ENCODE peak calls at places on chromosomes 13 and 19, in ten cellular contexts. C is Peyer's patch, B is ovary, F is body of pancreas, A is tibial nerve, L is prostate gland, T is stomach, N is spleen, D is heart left ventricle, X is breast epithelium. J is an unnamed sample.

GRCh38 chr13:92097337-92097903 is 699.0 kb downstream of the GPC5 start:
- DNase-seq in N (no peak), X (no peak), T (no peak), F (no peak), C (no peak), D (no peak), L (no peak), A (no peak), B (no peak), J (no peak)

GRCh38 chr13:34308725-34309124 is 490.8 kb downstream of the RFC3 start:
- DNase-seq in D (no peak), X (no peak), A (no peak), L (no peak), F (no peak), B (no peak), C (no peak), T (no peak), N (no peak), J (no peak)

GRCh38 chr13:50353651-50354415 is 338.6 kb downstream of the KCNRG start:
- DNase-seq in A (no peak), B (no peak), F (no peak), X (no peak), T (no peak), N (no peak), C (no peak), D (no peak), L (no peak), J (no peak)

GRCh38 chr13:93244141-93244917 is 17.7 kb downstream of the GPC6 start:
- DNase-seq in B (no peak), X (no peak), C (no peak), D (no peak), L (no peak), A (no peak), N (no peak), T (no peak), F (no peak), J (no peak)

GRCh38 chr13:76330756-76331155 is 555.4 kb downstream of the KCTD12 start:
- DNase-seq in B (no peak), N (no peak), D (no peak), X (no peak), F (no peak), C (no peak), A (no peak), L (no peak), T (no peak), J (no peak)

GRCh38 chr13:44853641-44854040 is 135.6 kb downstream of the NUFIP1 start:
- DNase-seq in F (peak), B (no peak), L (peak), X (no peak), C (no peak), N (no peak), D (no peak), A (no peak), T (peak), J (peak)

GRCh38 chr19:13102666-13103584 is at the start of gene LYL1:
- DNase-seq in A (no peak), D (peak), F (peak), N (peak), T (peak), B (peak), C (peak), L (no peak), X (no peak), J (peak)

GRCh38 chr13:40254394-40254793 is 412.0 kb downstream of the FOXO1 start:
- DNase-seq in B (no peak), A (no peak), D (no peak), N (no peak), X (no peak), C (no peak), F (no peak), T (no peak), L (no peak), J (no peak)

GRCh38 chr13:41939403-41939802 is 21.5 kb downstream of the VWA8 start:
- DNase-seq in A (no peak), N (no peak), F (no peak), C (no peak), B (no peak), D (no peak), X (no peak), T (no peak), L (no peak), J (no peak)

GRCh38 chr13:37863708-37864107 is 5.9 kb downstream of the TRPC4 start:
- DNase-seq in B (no peak), L (no peak), F (no peak), D (no peak), A (no peak), X (no peak), T (no peak), N (no peak), C (no peak), J (no peak)

GRCh38 chr19:1276620-1277007 is 1.3 kb downstream of the FAM174C start:
- DNase-seq in C (peak), B (peak), D (no peak), T (no peak), F (no peak), A (no peak), L (peak), X (no peak), N (peak), J (peak)

GRCh38 chr19:5093297-5093858 is 124.5 kb downstream of the KDM4B start:
- DNase-seq in N (no peak), C (no peak), F (peak), A (no peak), D (peak), B (peak), T (peak), X (no peak), L (no peak), J (no peak)

GRCh38 chr19:39412867-39413268 is 399 bp downstream of the PLEKHG2 start:
- DNase-seq in T (no peak), D (no peak), N (no peak), F (peak), A (no peak), X (no peak), B (no peak), L (peak), C (peak), J (peak)

GRCh38 chr13:33445476-33445875 is 159.9 kb upstream of the STARD13 start:
- DNase-seq in A (no peak), D (no peak), B (no peak), L (no peak), N (no peak), C (no peak), F (no peak), T (no peak), X (no peak), J (no peak)

GRCh38 chr19:13095393-13095784 is 7.3 kb downstream of the LYL1 start:
- DNase-seq in D (peak), C (peak), B (no peak), T (no peak), X (no peak), A (no peak), F (no peak), N (peak), L (no peak), J (peak)

GRCh38 chr13:44142911-44143665 is 230.5 kb upstream of the SERP2 start:
- DNase-seq in L (no peak), F (no peak), B (no peak), D (no peak), T (no peak), X (no peak), N (no peak), C (no peak), A (no peak), J (no peak)

GRCh38 chr13:97631158-97631557 is 197.2 kb downstream of the RAP2A start:
- DNase-seq in N (no peak), D (no peak), T (no peak), C (no peak), B (no peak), L (no peak), A (no peak), F (no peak), X (no peak), J (no peak)

GRCh38 chr13:95083758-95084157 is 217.5 kb downstream of the ABCC4 start:
- DNase-seq in L (no peak), T (no peak), X (no peak), F (no peak), B (no peak), C (no peak), N (no peak), A (no peak), D (no peak), J (no peak)

GRCh38 chr19:12708641-12709040 is 12.2 kb upstream of the FBXW9 start:
- DNase-seq in T (no peak), L (no peak), C (no peak), A (no peak), X (no peak), D (no peak), N (no peak), B (no peak), F (no peak), J (no peak)

GRCh38 chr13:110855363-110855762 is 59.5 kb downstream of the ANKRD10 start:
- DNase-seq in B (no peak), C (no peak), A (no peak), D (no peak), T (no peak), N (no peak), F (no peak), X (no peak), L (no peak), J (no peak)

GRCh38 chr13:30863231-30863630 is 42.8 kb upstream of the MEDAG start:
- DNase-seq in F (no peak), D (no peak), C (no peak), A (no peak), L (no peak), B (no peak), T (no peak), X (no peak), N (no peak), J (no peak)

GRCh38 chr19:8065489-8066261 is 13.1 kb downstream of the CCL25 start:
- DNase-seq in A (no peak), F (no peak), L (no peak), C (no peak), N (no peak), D (no peak), B (no peak), X (no peak), T (no peak), J (no peak)

GRCh38 chr19:1855040-1855827 is 7.0 kb upstream of the REXO1 start:
- DNase-seq in X (peak), C (peak), N (peak), L (peak), D (peak), T (peak), A (peak), B (no peak), F (peak), J (peak)

GRCh38 chr19:3576696-3577443 is 4.1 kb downstream of the HMG20B start:
- DNase-seq in T (peak), A (no peak), X (no peak), C (no peak), N (no peak), L (peak), F (peak), B (peak), D (peak), J (peak)

GRCh38 chr19:44585371-44586141 is 27.8 kb upstream of the IGSF23 start:
- DNase-seq in F (no peak), A (no peak), X (no peak), L (no peak), N (no peak), C (no peak), D (no peak), T (no peak), B (no peak), J (no peak)

GRCh38 chr19:52464798-52465470 is 11.6 kb downstream of the ZNF578 start:
- DNase-seq in F (no peak), L (no peak), D (no peak), X (no peak), B (no peak), C (no peak), T (no peak), N (no peak), A (no peak), J (no peak)

GRCh38 chr19:13850910-13851753 is 25.8 kb upstream of the NANOS3 start:
- DNase-seq in L (peak), X (peak), N (peak), D (peak), B (peak), C (no peak), A (peak), F (peak), T (peak), J (peak)

GRCh38 chr19:32677657-32678056 is 2.0 kb downstream of the RGS9BP start:
- DNase-seq in D (no peak), X (no peak), T (no peak), L (no peak), F (no peak), A (no peak), C (no peak), N (peak), B (no peak), J (no peak)

GRCh38 chr13:40187836-40188591 is 478.4 kb downstream of the FOXO1 start:
- DNase-seq in C (peak), X (no peak), D (no peak), N (peak), L (no peak), A (no peak), T (no peak), F (no peak), B (no peak), J (no peak)

GRCh38 chr13:51803018-51803417 is 945 bp downstream of the DHRS12 start:
- DNase-seq in N (no peak), A (no peak), T (no peak), L (no peak), C (no peak), B (peak), D (no peak), X (no peak), F (no peak), J (no peak)
- H3K27ac ChIP-seq in N (peak), A (peak), T (peak), L (peak), C (peak), B (peak), D (peak), X (peak), F (peak), J (peak)

DNA sequence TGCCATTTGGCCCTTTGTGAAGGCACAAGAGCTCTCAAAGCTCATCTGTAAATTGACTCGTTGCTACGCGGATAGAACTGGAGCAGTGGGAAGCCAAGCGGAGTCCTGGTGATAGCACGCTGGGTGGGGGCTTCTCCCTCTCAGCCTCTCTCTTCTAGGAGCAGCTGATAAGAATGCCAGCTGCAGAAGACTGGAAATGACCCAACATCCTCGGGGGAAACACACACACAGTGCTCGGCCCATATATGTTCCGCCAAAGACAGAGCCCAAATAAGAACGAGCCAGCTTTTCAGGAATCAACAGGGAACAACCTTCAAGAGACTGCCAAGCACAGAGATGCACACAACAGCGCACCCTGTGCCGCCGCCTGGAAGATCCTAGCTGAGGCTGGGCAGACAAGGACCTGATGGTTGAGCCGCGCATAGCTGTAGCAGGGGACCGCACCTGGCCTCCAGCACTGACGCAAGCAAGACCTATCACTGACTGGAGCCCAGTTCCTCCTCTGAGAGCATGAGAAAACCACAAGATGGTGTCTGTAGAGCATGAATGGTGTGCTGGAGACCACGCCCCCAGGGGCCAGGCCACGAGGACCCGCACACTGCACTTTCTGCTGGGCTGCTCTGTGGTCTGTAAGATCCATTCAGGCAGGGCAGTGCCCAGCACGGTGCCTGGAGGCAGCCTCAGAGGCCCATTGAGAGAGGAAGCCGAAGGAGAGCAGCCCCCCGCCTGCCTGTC is 16.0 kb upstream of the SLC35E1 start:
- DNase-seq in L (peak), A (no peak), T (no peak), X (no peak), C (peak), B (no peak), N (peak), F (peak), D (no peak), J (peak)
- TF ChIP-seq POLR2A in L (no peak), A (no peak), T (no peak), X (no peak), C (no peak), B (no peak), N (no peak), F (no peak), D (no peak), J (no peak)

GRCh38 chr13:81021284-81021683 is 680.4 kb upstream of the SPRY2 start:
- DNase-seq in X (no peak), F (no peak), B (no peak), A (no peak), N (no peak), D (no peak), T (no peak), L (no peak), C (no peak), J (no peak)

GRCh38 chr13:81020010-81020409 is 679.1 kb upstream of the SPRY2 start:
- DNase-seq in F (no peak), L (no peak), N (no peak), B (no peak), C (no peak), T (no peak), A (no peak), D (no peak), X (no peak), J (no peak)

GRCh38 chr13:81012031-81012430 is 671.1 kb upstream of the SPRY2 start:
- DNase-seq in L (no peak), T (no peak), N (no peak), X (no peak), D (no peak), A (no peak), B (no peak), F (no peak), C (no peak), J (no peak)

GRCh38 chr13:81018936-81019335 is 678.0 kb upstream of the SPRY2 start:
- DNase-seq in A (no peak), X (no peak), D (no peak), C (no peak), F (no peak), T (no peak), N (no peak), B (no peak), L (no peak), J (no peak)

DNA sequence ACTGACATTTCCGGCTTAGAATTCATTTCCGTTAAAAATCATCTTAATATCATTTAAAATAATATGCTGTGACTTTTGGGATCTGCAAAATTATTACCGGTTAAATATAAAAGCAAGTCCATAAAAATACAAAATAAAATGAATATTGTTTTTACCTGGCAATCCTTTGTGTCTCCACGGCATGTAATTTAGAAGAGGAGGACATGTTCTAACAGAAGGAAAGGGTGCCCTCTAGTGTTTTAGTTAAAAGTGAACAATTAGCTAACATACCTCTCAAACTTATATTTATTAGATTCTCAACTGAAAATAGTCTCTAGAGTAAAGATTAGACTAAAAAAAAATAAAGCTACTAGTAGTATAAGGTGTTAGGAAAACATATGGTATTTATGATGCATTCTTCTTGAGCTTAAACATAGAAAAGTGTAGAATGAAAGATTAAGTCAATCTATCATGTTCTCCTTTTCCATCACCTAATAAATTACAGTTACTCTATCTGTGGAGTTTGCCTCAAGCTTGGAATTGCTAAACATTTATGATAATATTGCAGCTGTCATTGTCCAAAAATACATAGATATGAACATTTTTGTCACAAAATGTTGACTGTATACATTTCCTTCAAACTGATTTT is 676.7 kb upstream of the SPRY2 start:
- DNase-seq in B (no peak), F (no peak), C (no peak), X (no peak), L (no peak), T (no peak), D (no peak), N (no peak), A (no peak), J (no peak)
- TF ChIP-seq CTCF in B (no peak), F (no peak), C (peak), X (no peak), L (peak), T (peak), D (peak), N (peak), A (peak), J (no peak)

DNA sequence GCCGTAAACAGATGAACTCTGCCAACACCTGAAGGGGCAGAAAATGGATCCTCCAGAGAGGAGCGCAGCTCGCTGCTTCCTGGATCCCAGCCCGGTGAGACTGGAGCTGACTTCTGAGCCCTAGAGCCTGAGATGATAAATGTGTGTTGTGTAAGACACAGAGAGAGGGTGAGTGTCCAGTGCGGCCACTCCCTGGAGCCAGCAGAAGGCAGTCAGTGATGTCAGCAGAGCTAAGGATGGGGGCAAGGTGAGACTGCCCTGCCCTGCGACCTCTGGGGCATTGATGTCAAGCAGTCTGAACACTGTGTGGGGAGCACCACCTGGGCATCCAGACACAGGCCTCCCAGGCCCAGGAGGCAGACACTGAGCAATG is 9.7 kb upstream of the SLC35E1 start:
- DNase-seq in T (no peak), F (no peak), N (no peak), A (no peak), L (no peak), C (no peak), D (no peak), B (no peak), X (no peak), J (no peak)
- H3K27ac ChIP-seq in T (peak), F (peak), N (peak), A (no peak), L (no peak), C (no peak), D (peak), B (no peak), X (peak), J (peak)

DNA sequence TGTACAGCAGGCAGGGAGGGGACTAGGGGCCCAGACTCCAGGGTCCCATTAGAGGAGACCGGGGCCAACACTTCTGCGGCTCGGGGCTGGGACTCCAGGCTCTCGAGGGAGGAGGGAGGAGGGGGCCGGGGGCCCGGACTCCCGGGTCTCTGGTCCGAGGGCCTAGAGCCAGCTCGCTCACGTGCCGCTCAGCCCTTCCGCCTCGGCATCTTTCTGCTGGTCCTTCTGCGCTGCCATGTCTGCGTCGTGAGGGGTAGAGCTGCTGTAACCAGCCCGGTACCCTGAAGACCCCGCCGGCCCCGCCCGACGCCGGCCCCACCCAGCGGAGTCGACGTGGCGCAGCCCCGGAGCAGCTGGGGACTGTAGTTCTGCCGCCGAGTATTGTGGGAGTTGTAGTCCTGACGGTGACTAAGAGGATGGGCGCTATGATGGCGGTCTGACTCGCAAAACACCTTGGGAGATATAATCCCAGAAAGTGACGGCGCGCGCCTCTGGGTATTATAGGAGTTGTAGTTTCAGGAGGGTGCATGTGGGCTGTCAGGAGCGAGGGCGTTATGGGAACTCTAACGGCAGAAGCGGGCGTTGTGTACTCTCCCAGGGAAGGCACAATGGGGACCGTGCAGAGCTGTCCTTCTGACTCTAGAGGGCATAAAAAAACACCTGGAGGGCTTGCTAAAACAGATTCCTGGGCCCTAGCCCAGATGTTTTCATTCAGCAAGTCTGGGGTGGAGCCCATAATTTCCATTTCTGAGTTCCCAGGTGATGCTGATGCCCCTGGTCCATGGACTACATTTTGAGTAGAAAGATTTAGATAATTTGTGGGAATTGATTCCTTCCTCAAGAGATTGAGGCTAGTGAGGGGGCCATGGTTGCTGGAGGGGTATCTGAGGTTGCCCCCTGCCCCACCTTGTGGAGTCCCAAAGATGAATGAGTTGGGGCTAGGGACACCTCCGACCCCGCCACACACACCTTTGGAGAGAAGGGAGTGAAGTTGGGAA is at the start of gene RABAC1:
- DNase-seq in C (peak), L (peak), T (peak), X (peak), B (peak), A (peak), F (peak), N (peak), D (peak), J (peak)
- TF ChIP-seq POLR2A in C (peak), L (peak), T (no peak), X (peak), B (peak), A (peak), F (no peak), N (no peak), D (no peak), J (peak)

GRCh38 chr13:96542986-96543385 is 451.3 kb downstream of the OXGR1 start:
- DNase-seq in T (no peak), D (no peak), B (no peak), L (no peak), N (no peak), A (no peak), F (no peak), X (no peak), C (no peak), J (no peak)
- TF ChIP-seq CTCF in T (no peak), D (no peak), B (no peak), L (no peak), N (no peak), A (no peak), F (no peak), X (no peak), C (no peak), J (no peak)

J was measured in upper lobe of left lung.